ENCODE peak calls at places on chromosomes 16 and 17, in five cellular contexts. One of them, this sample, is unnamed.

GRCh38 chr17:70132505-70132904 is 36.8 kb upstream of the KCNJ2 start:
- DNase-seq in Peyer's patch: no peak
- DNase-seq in A549: no peak
- DNase-seq in CD8-positive, alpha-beta T cell: no peak
- DNase-seq in tibial artery: no peak
- DNase-seq in this sample: no peak

GRCh38 chr17:65743313-65743665 is 181.8 kb upstream of the AXIN2 start:
- DNase-seq in Peyer's patch: no peak
- DNase-seq in A549: no peak
- DNase-seq in CD8-positive, alpha-beta T cell: no peak
- DNase-seq in tibial artery: no peak
- DNase-seq in this sample: no peak

GRCh38 chr17:35809855-35810461 is 674 bp downstream of the TAF15 start:
- DNase-seq in Peyer's patch: no peak
- DNase-seq in A549: no peak
- DNase-seq in CD8-positive, alpha-beta T cell: no peak
- DNase-seq in tibial artery: no peak
- DNase-seq in this sample: no peak

GRCh38 chr17:81398170-81398854 is 3.1 kb downstream of the BAHCC1 start:
- DNase-seq in Peyer's patch: peak; percentile 66
- DNase-seq in A549: peak; percentile 52
- DNase-seq in CD8-positive, alpha-beta T cell: no peak
- DNase-seq in tibial artery: no peak
- DNase-seq in this sample: peak; percentile 71

GRCh38 chr17:57619061-57619937 is 125.8 kb downstream of the CCDC182 start:
- DNase-seq in Peyer's patch: no peak
- DNase-seq in A549: no peak
- DNase-seq in CD8-positive, alpha-beta T cell: no peak
- DNase-seq in tibial artery: no peak
- DNase-seq in this sample: no peak

GRCh38 chr17:28397687-28398279 is 8.2 kb downstream of the SLC46A1 start:
- DNase-seq in Peyer's patch: no peak
- DNase-seq in A549: no peak
- DNase-seq in CD8-positive, alpha-beta T cell: no peak
- DNase-seq in tibial artery: no peak
- DNase-seq in this sample: no peak

GRCh38 chr16:8346291-8346690 is 244.0 kb downstream of the TMEM114 start:
- DNase-seq in Peyer's patch: no peak
- DNase-seq in A549: no peak
- DNase-seq in CD8-positive, alpha-beta T cell: no peak
- DNase-seq in tibial artery: no peak
- DNase-seq in this sample: no peak

GRCh38 chr16:28877642-28877975 is 679 bp upstream of the ATP2A1 start:
- DNase-seq in Peyer's patch: no peak
- DNase-seq in A549: no peak
- DNase-seq in CD8-positive, alpha-beta T cell: no peak
- DNase-seq in tibial artery: no peak
- DNase-seq in this sample: no peak

GRCh38 chr17:78541488-78542237 is 35.5 kb downstream of the DNAH17 start:
- DNase-seq in Peyer's patch: no peak
- DNase-seq in A549: peak; percentile 90
- DNase-seq in CD8-positive, alpha-beta T cell: no peak
- DNase-seq in tibial artery: no peak
- DNase-seq in this sample: no peak

GRCh38 chr17:21286771-21287702 is 2.5 kb downstream of the MAP2K3 start:
- DNase-seq in Peyer's patch: peak; percentile 83
- DNase-seq in A549: no peak
- DNase-seq in CD8-positive, alpha-beta T cell: peak; percentile 32
- DNase-seq in tibial artery: no peak
- DNase-seq in this sample: peak; percentile 74

GRCh38 chr16:4324871-4325740 is 9.2 kb downstream of the GLIS2 start:
- DNase-seq in Peyer's patch: no peak
- DNase-seq in A549: no peak
- DNase-seq in CD8-positive, alpha-beta T cell: no peak
- DNase-seq in tibial artery: no peak
- DNase-seq in this sample: no peak

GRCh38 chr17:81479175-81479574 is 33.4 kb downstream of the ACTG1 start:
- DNase-seq in Peyer's patch: no peak
- DNase-seq in A549: no peak
- DNase-seq in CD8-positive, alpha-beta T cell: no peak
- DNase-seq in tibial artery: no peak
- DNase-seq in this sample: no peak

GRCh38 chr16:28596840-28597691 is at the start of gene SULT1A2:
- DNase-seq in Peyer's patch: peak; percentile 87
- DNase-seq in A549: no peak
- DNase-seq in CD8-positive, alpha-beta T cell: no peak
- DNase-seq in tibial artery: no peak
- DNase-seq in this sample: peak; percentile 68

GRCh38 chr17:76262732-76263344 is 2.3 kb upstream of the UBALD2 start:
- DNase-seq in Peyer's patch: peak; percentile 88
- DNase-seq in A549: no peak
- DNase-seq in CD8-positive, alpha-beta T cell: no peak
- DNase-seq in tibial artery: no peak
- DNase-seq in this sample: peak; percentile 82

GRCh38 chr17:19248923-19249574 is 11.9 kb downstream of the EPN2 start:
- DNase-seq in Peyer's patch: peak; percentile 45
- DNase-seq in A549: no peak
- DNase-seq in CD8-positive, alpha-beta T cell: no peak
- DNase-seq in tibial artery: peak; percentile 60
- DNase-seq in this sample: no peak

GRCh38 chr17:81036128-81036891 is 1.4 kb downstream of the BAIAP2 start:
- DNase-seq in Peyer's patch: no peak
- DNase-seq in A549: no peak
- DNase-seq in CD8-positive, alpha-beta T cell: no peak
- DNase-seq in tibial artery: no peak
- DNase-seq in this sample: no peak

GRCh38 chr16:11229906-11230305 is 26.1 kb downstream of the SOCS1 start:
- DNase-seq in Peyer's patch: no peak
- DNase-seq in A549: no peak
- DNase-seq in CD8-positive, alpha-beta T cell: no peak
- DNase-seq in tibial artery: no peak
- DNase-seq in this sample: peak; percentile 79

GRCh38 chr17:49005140-49005539 is 8.0 kb downstream of the IGF2BP1 start:
- DNase-seq in Peyer's patch: no peak
- DNase-seq in A549: no peak
- DNase-seq in CD8-positive, alpha-beta T cell: no peak
- DNase-seq in tibial artery: no peak
- DNase-seq in this sample: no peak

GRCh38 chr16:57775661-57776469 is 26.4 kb downstream of the KIFC3 start:
- DNase-seq in Peyer's patch: peak; percentile 59
- DNase-seq in A549: no peak
- DNase-seq in CD8-positive, alpha-beta T cell: no peak
- DNase-seq in tibial artery: no peak
- DNase-seq in this sample: peak; percentile 62

GRCh38 chr16:1723450-1724147 is 17.6 kb downstream of the MAPK8IP3 start:
- DNase-seq in Peyer's patch: peak; percentile 72
- DNase-seq in A549: peak; percentile 40
- DNase-seq in CD8-positive, alpha-beta T cell: peak; percentile 55
- DNase-seq in tibial artery: no peak
- DNase-seq in this sample: peak; percentile 69

GRCh38 chr16:50093607-50094570 is 28.1 kb downstream of the HEATR3 start:
- DNase-seq in Peyer's patch: peak; percentile 64
- DNase-seq in A549: no peak
- DNase-seq in CD8-positive, alpha-beta T cell: no peak
- DNase-seq in tibial artery: peak; percentile 77
- DNase-seq in this sample: peak; percentile 48

GRCh38 chr16:86211800-86212199 is 298.5 kb upstream of the FOXF1 start:
- DNase-seq in Peyer's patch: no peak
- DNase-seq in A549: no peak
- DNase-seq in CD8-positive, alpha-beta T cell: no peak
- DNase-seq in tibial artery: no peak
- DNase-seq in this sample: no peak

GRCh38 chr16:23491490-23492391 is 18.6 kb downstream of the GGA2 start:
- DNase-seq in Peyer's patch: no peak
- DNase-seq in A549: no peak
- DNase-seq in CD8-positive, alpha-beta T cell: no peak
- DNase-seq in tibial artery: no peak
- DNase-seq in this sample: no peak

GRCh38 chr17:41538565-41538991 is 10.5 kb upstream of the KRT19 start:
- DNase-seq in Peyer's patch: no peak
- DNase-seq in A549: no peak
- DNase-seq in CD8-positive, alpha-beta T cell: no peak
- DNase-seq in tibial artery: no peak
- DNase-seq in this sample: no peak

GRCh38 chr17:81656835-81657234 is 493 bp upstream of the PDE6G start:
- DNase-seq in Peyer's patch: no peak
- DNase-seq in A549: no peak
- DNase-seq in CD8-positive, alpha-beta T cell: no peak
- DNase-seq in tibial artery: no peak
- DNase-seq in this sample: no peak

GRCh38 chr17:3688852-3689261 is 7.1 kb downstream of the P2RX5 start:
- DNase-seq in Peyer's patch: no peak
- DNase-seq in A549: no peak
- DNase-seq in CD8-positive, alpha-beta T cell: no peak
- DNase-seq in tibial artery: no peak
- DNase-seq in this sample: no peak

GRCh38 chr17:3685174-3685812 is 10.7 kb downstream of the P2RX5 start:
- DNase-seq in Peyer's patch: no peak
- DNase-seq in A549: no peak
- DNase-seq in CD8-positive, alpha-beta T cell: no peak
- DNase-seq in tibial artery: no peak
- DNase-seq in this sample: no peak

GRCh38 chr17:3690094-3690715 is 5.8 kb downstream of the P2RX5 start:
- DNase-seq in Peyer's patch: no peak
- DNase-seq in A549: no peak
- DNase-seq in CD8-positive, alpha-beta T cell: no peak
- DNase-seq in tibial artery: no peak
- DNase-seq in this sample: no peak

GRCh38 chr17:3689262-3690093 is 6.5 kb downstream of the P2RX5 start:
- DNase-seq in Peyer's patch: no peak
- DNase-seq in A549: no peak
- DNase-seq in CD8-positive, alpha-beta T cell: no peak
- DNase-seq in tibial artery: no peak
- DNase-seq in this sample: no peak

GRCh38 chr17:3687949-3688614 is 7.9 kb downstream of the P2RX5 start:
- DNase-seq in Peyer's patch: no peak
- DNase-seq in A549: no peak
- DNase-seq in CD8-positive, alpha-beta T cell: no peak
- DNase-seq in tibial artery: no peak
- DNase-seq in this sample: no peak
- H3K27ac ChIP-seq in Peyer's patch: no peak overlapping the region
- H3K27ac ChIP-seq in A549: no peak overlapping the region
- H3K27ac ChIP-seq in CD8-positive, alpha-beta T cell: no peak overlapping the region
- H3K27ac ChIP-seq in tibial artery: no peak overlapping the region
- H3K27ac ChIP-seq in this sample: no peak overlapping the region

GRCh38 chr16:15610369-15610871 is 32.5 kb downstream of the MARF1 start:
- DNase-seq in Peyer's patch: no peak
- DNase-seq in A549: no peak
- DNase-seq in CD8-positive, alpha-beta T cell: no peak
- DNase-seq in tibial artery: no peak
- DNase-seq in this sample: no peak

GRCh38 chr16:15609286-15609649 is 33.7 kb downstream of the MARF1 start:
- DNase-seq in Peyer's patch: no peak
- DNase-seq in A549: no peak
- DNase-seq in CD8-positive, alpha-beta T cell: no peak
- DNase-seq in tibial artery: no peak
- DNase-seq in this sample: no peak

GRCh38 chr16:15608398-15609285 is 34.3 kb downstream of the MARF1 start:
- DNase-seq in Peyer's patch: no peak
- DNase-seq in A549: no peak
- DNase-seq in CD8-positive, alpha-beta T cell: no peak
- DNase-seq in tibial artery: no peak
- DNase-seq in this sample: no peak

GRCh38 chr16:15613676-15614075 is 29.3 kb downstream of the MARF1 start:
- DNase-seq in Peyer's patch: no peak
- DNase-seq in A549: no peak
- DNase-seq in CD8-positive, alpha-beta T cell: no peak
- DNase-seq in tibial artery: no peak
- DNase-seq in this sample: no peak

GRCh38 chr16:15611610-15612009 is 31.3 kb downstream of the MARF1 start:
- DNase-seq in Peyer's patch: no peak
- DNase-seq in A549: no peak
- DNase-seq in CD8-positive, alpha-beta T cell: no peak
- DNase-seq in tibial artery: no peak
- DNase-seq in this sample: no peak
- H3K4me1 ChIP-seq in Peyer's patch: no peaks in the 10 kb centered on the region
- H3K4me1 ChIP-seq in A549: peaks cover 4% of the 10 kb centered on the region
- H3K4me1 ChIP-seq in CD8-positive, alpha-beta T cell: no peaks in the 10 kb centered on the region
- H3K4me1 ChIP-seq in tibial artery: no peaks in the 10 kb centered on the region
- H3K4me1 ChIP-seq in this sample: no peaks in the 10 kb centered on the region

DNA sequence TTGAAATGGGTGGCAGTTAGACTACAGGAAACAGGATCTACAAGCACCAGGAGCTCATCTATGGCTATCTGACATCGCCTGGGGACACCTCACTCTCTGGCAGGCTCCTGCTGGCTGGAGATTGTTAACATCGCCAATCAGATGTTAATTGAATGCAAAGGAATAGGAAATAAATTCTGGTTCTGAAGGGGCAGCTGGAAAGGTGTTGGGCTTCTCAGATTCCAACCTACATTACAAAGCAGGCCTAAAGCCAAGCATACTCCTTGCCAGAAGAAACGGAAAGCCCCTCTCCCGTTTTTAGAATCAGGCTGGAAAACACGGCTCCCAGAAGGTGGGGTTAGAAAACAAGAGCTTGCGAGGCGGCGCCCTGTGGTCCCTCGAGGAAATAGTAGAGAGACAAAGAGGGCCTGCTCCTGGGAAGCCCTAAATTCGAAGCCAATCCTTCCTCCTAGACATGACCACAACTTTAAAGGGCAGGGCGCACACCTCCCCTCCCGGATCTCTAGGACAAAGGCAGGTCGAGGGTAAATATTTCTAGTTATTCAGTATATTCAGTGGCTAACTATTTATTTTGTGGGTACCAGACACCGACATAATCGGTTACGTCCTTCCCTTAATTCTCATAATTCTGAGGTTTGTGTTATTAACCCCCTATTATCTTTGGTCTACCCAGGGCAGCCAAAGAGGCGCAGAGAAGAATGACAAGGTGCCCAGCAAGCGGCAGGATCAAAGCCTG is 763 bp upstream of the TOM1L1 start:
- DNase-seq in Peyer's patch: no peak
- DNase-seq in A549: no peak
- DNase-seq in CD8-positive, alpha-beta T cell: no peak
- DNase-seq in tibial artery: no peak
- DNase-seq in this sample: peak; percentile 18
- H3K27ac ChIP-seq in Peyer's patch: no peak overlapping the region
- H3K27ac ChIP-seq in A549: peak overlapping the region; percentile 87
- H3K27ac ChIP-seq in CD8-positive, alpha-beta T cell: no peak overlapping the region
- H3K27ac ChIP-seq in tibial artery: no peak overlapping the region
- H3K27ac ChIP-seq in this sample: no peak overlapping the region

DNA sequence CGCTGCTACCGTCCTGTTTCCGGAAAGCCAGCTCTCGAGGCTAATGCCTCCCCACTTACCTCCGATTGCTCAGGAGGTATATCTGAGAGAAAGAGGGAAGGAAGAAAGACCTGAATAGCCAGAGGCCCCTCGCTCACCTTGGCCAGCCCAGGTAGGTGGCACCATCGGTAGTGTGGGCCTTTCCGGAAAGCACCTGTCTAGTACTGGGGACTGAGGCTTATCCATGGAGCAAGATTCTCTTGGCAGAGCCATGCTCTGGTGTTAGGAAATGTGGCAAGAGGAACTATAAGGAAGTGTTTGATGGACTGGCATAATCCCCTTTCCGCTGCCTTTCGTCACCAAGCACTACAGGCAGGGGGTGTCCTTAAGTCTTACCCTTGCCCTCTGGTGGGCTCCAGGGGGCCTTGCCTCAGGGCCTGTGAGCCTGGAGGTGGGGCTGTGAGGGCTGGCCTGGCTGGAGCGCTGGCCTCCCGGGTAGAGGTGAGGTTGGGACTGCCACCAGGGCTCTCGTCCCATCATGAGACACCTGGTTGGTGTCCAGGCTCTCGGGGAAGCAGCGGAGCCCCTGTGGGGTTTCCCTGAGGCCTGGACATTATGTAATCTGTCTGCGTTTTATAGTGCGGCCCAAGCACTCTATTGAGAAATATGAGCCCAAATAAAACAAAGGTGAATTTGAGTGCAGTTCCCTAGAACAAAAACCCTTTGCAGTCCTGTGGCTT is 2.9 kb downstream of the CMIP start:
- DNase-seq in Peyer's patch: peak; percentile 70
- DNase-seq in A549: no peak
- DNase-seq in CD8-positive, alpha-beta T cell: no peak
- DNase-seq in tibial artery: no peak
- DNase-seq in this sample: peak; percentile 66
- H3K4me1 ChIP-seq in Peyer's patch: peaks cover 10% of the 10 kb centered on the region
- H3K4me1 ChIP-seq in A549: peaks cover 61% of the 10 kb centered on the region
- H3K4me1 ChIP-seq in CD8-positive, alpha-beta T cell: peaks cover 74% of the 10 kb centered on the region
- H3K4me1 ChIP-seq in tibial artery: peaks cover 21% of the 10 kb centered on the region
- H3K4me1 ChIP-seq in this sample: peaks cover 18% of the 10 kb centered on the region